ENCODE peak calls at places on chromosomes 6 and 20, in five cellular contexts. One of them, this sample, is unnamed.
A peak's percentile ranks its signal among the peaks of the same experiment; 100 is the strongest.

GRCh38 chr6:6916598-6916997 is 191.2 kb upstream of the RREB1 start:
- DNase-seq in H1: no peak
- DNase-seq in H9: no peak
- DNase-seq in neuronal stem cell: no peak
- DNase-seq in mesenchymal stem cell: peak; percentile 41
- DNase-seq in this sample: peak; percentile 30

GRCh38 chr6:33320315-33321181 is 3.0 kb upstream of the ZBTB22 start:
- DNase-seq in H1: no peak
- DNase-seq in H9: peak; percentile 62
- DNase-seq in neuronal stem cell: no peak
- DNase-seq in mesenchymal stem cell: peak; percentile 95
- DNase-seq in this sample: peak; percentile 85

GRCh38 chr6:79872986-79873385 is 74.4 kb downstream of the ELOVL4 start:
- DNase-seq in H1: no peak
- DNase-seq in H9: no peak
- DNase-seq in neuronal stem cell: no peak
- DNase-seq in mesenchymal stem cell: peak; percentile 50
- DNase-seq in this sample: peak; percentile 88

GRCh38 chr6:146965110-146965689 is 239.0 kb upstream of the STXBP5 start:
- DNase-seq in H1: no peak
- DNase-seq in H9: no peak
- DNase-seq in neuronal stem cell: no peak
- DNase-seq in mesenchymal stem cell: no peak
- DNase-seq in this sample: no peak

GRCh38 chr20:39676236-39676635 is 714.1 kb downstream of the DHX35 start:
- DNase-seq in H1: no peak
- DNase-seq in H9: no peak
- DNase-seq in neuronal stem cell: no peak
- DNase-seq in mesenchymal stem cell: no peak
- DNase-seq in this sample: no peak

GRCh38 chr6:147618457-147618856 is 110.0 kb downstream of the SAMD5 start:
- DNase-seq in H1: no peak
- DNase-seq in H9: no peak
- DNase-seq in neuronal stem cell: no peak
- DNase-seq in mesenchymal stem cell: no peak
- DNase-seq in this sample: no peak

GRCh38 chr6:152700427-152700826 is 2.7 kb downstream of the MYCT1 start:
- DNase-seq in H1: no peak
- DNase-seq in H9: no peak
- DNase-seq in neuronal stem cell: no peak
- DNase-seq in mesenchymal stem cell: no peak
- DNase-seq in this sample: no peak

GRCh38 chr6:37602360-37602759 is 95.3 kb downstream of the MDGA1 start:
- DNase-seq in H1: no peak
- DNase-seq in H9: no peak
- DNase-seq in neuronal stem cell: no peak
- DNase-seq in mesenchymal stem cell: no peak
- DNase-seq in this sample: no peak

GRCh38 chr6:33490198-33490597 is 35.8 kb downstream of the ZBTB9 start:
- DNase-seq in H1: no peak
- DNase-seq in H9: no peak
- DNase-seq in neuronal stem cell: no peak
- DNase-seq in mesenchymal stem cell: no peak
- DNase-seq in this sample: peak; percentile 74

GRCh38 chr6:81892911-81893310 is 140.4 kb upstream of the TENT5A start:
- DNase-seq in H1: no peak
- DNase-seq in H9: no peak
- DNase-seq in neuronal stem cell: no peak
- DNase-seq in mesenchymal stem cell: no peak
- DNase-seq in this sample: no peak

GRCh38 chr6:166598441-166599138 is 12.1 kb upstream of the RAMACL start:
- DNase-seq in H1: no peak
- DNase-seq in H9: no peak
- DNase-seq in neuronal stem cell: no peak
- DNase-seq in mesenchymal stem cell: peak; percentile 96
- DNase-seq in this sample: peak; percentile 87

GRCh38 chr6:21588812-21589811 is 4.4 kb upstream of the SOX4 start:
- DNase-seq in H1: peak; percentile 98
- DNase-seq in H9: peak; percentile 90
- DNase-seq in neuronal stem cell: peak; percentile 82
- DNase-seq in mesenchymal stem cell: peak; percentile 93
- DNase-seq in this sample: peak; percentile 80

GRCh38 chr20:1484438-1485120 is 6.6 kb downstream of the SIRPB2 start:
- DNase-seq in H1: no peak
- DNase-seq in H9: no peak
- DNase-seq in neuronal stem cell: no peak
- DNase-seq in mesenchymal stem cell: no peak
- DNase-seq in this sample: no peak

GRCh38 chr6:147322299-147323162 is 118.3 kb downstream of the STXBP5 start:
- DNase-seq in H1: no peak
- DNase-seq in H9: no peak
- DNase-seq in neuronal stem cell: no peak
- DNase-seq in mesenchymal stem cell: peak; percentile 13
- DNase-seq in this sample: peak; percentile 21

GRCh38 chr6:21615504-21615903 is 22.0 kb downstream of the SOX4 start:
- DNase-seq in H1: no peak
- DNase-seq in H9: no peak
- DNase-seq in neuronal stem cell: no peak
- DNase-seq in mesenchymal stem cell: no peak
- DNase-seq in this sample: peak; percentile 68

GRCh38 chr20:7650481-7650880 is 289.8 kb downstream of the HAO1 start:
- DNase-seq in H1: no peak
- DNase-seq in H9: no peak
- DNase-seq in neuronal stem cell: no peak
- DNase-seq in mesenchymal stem cell: peak; percentile 67
- DNase-seq in this sample: no peak

GRCh38 chr20:32028647-32029372 is 18.6 kb downstream of the CCM2L start:
- DNase-seq in H1: no peak
- DNase-seq in H9: peak; percentile 46
- DNase-seq in neuronal stem cell: no peak
- DNase-seq in mesenchymal stem cell: peak; percentile 22
- DNase-seq in this sample: no peak

GRCh38 chr6:44021628-44022295 is 105.5 kb downstream of the MRPL14 start:
- DNase-seq in H1: no peak
- DNase-seq in H9: no peak
- DNase-seq in neuronal stem cell: no peak
- DNase-seq in mesenchymal stem cell: no peak
- DNase-seq in this sample: no peak

GRCh38 chr6:143258945-143259344 is 191.6 kb downstream of the ADAT2 start:
- DNase-seq in H1: no peak
- DNase-seq in H9: no peak
- DNase-seq in neuronal stem cell: no peak
- DNase-seq in mesenchymal stem cell: no peak
- DNase-seq in this sample: no peak

GRCh38 chr20:23349338-23350006 is 1.1 kb upstream of the NXT1 start:
- DNase-seq in H1: no peak
- DNase-seq in H9: peak; percentile 34
- DNase-seq in neuronal stem cell: no peak
- DNase-seq in mesenchymal stem cell: no peak
- DNase-seq in this sample: peak; percentile 57

GRCh38 chr6:42296614-42297013 is 79.0 kb upstream of the MRPS10 start:
- DNase-seq in H1: no peak
- DNase-seq in H9: no peak
- DNase-seq in neuronal stem cell: no peak
- DNase-seq in mesenchymal stem cell: no peak
- DNase-seq in this sample: no peak

GRCh38 chr6:75151013-75151412 is 54.8 kb downstream of the COL12A1 start:
- DNase-seq in H1: no peak
- DNase-seq in H9: no peak
- DNase-seq in neuronal stem cell: no peak
- DNase-seq in mesenchymal stem cell: no peak
- DNase-seq in this sample: no peak

GRCh38 chr6:30810813-30811329 is 66.5 kb upstream of the IER3 start:
- DNase-seq in H1: no peak
- DNase-seq in H9: peak; percentile 45
- DNase-seq in neuronal stem cell: no peak
- DNase-seq in mesenchymal stem cell: no peak
- DNase-seq in this sample: peak; percentile 64

GRCh38 chr6:38423746-38424145 is 216.0 kb downstream of the BTBD9 start:
- DNase-seq in H1: no peak
- DNase-seq in H9: no peak
- DNase-seq in neuronal stem cell: no peak
- DNase-seq in mesenchymal stem cell: no peak
- DNase-seq in this sample: no peak

GRCh38 chr6:29696147-29697129 is 15.5 kb upstream of the ZFP57 start:
- DNase-seq in H1: peak; percentile 66
- DNase-seq in H9: peak; percentile 63
- DNase-seq in neuronal stem cell: no peak
- DNase-seq in mesenchymal stem cell: peak; percentile 1
- DNase-seq in this sample: peak; percentile 65

GRCh38 chr20:62850333-62850974 is 11.2 kb downstream of the TCFL5 start:
- DNase-seq in H1: no peak
- DNase-seq in H9: no peak
- DNase-seq in neuronal stem cell: no peak
- DNase-seq in mesenchymal stem cell: no peak
- DNase-seq in this sample: no peak

GRCh38 chr6:37258405-37258704 is 411 bp upstream of the TMEM217 start:
- DNase-seq in H1: no peak
- DNase-seq in H9: no peak
- DNase-seq in neuronal stem cell: no peak
- DNase-seq in mesenchymal stem cell: no peak
- DNase-seq in this sample: no peak

GRCh38 chr20:13302647-13303425 is 81.8 kb downstream of the ISM1 start:
- DNase-seq in H1: peak; percentile 67
- DNase-seq in H9: peak; percentile 53
- DNase-seq in neuronal stem cell: no peak
- DNase-seq in mesenchymal stem cell: peak; percentile 25
- DNase-seq in this sample: peak; percentile 61

GRCh38 chr6:128000363-128000762 is 99.5 kb upstream of the THEMIS start:
- DNase-seq in H1: no peak
- DNase-seq in H9: no peak
- DNase-seq in neuronal stem cell: no peak
- DNase-seq in mesenchymal stem cell: no peak
- DNase-seq in this sample: no peak

GRCh38 chr6:168440520-168441433 is at the start of gene SMOC2:
- DNase-seq in H1: peak; percentile 71
- DNase-seq in H9: peak; percentile 51
- DNase-seq in neuronal stem cell: no peak
- DNase-seq in mesenchymal stem cell: no peak
- DNase-seq in this sample: no peak

DNA sequence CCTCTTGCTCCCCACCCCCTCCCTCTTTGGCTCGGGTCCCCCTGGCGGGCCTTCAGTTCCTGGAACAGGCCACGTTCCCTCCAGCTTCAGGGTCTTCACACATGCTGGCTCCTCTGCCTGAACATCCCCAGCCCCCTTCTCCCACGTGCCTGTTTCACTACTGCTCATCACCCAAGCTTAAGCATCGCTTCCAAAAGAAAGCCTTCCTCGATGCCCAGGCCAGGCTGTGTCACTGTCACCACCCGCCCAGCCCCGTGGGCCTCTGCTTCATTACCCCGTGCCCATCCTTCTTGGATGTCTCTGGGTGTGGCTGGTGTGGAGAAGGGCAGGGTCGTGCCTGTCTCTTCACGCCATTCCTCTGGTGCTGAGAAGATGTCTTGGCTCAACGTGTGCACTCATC is 2.8 kb downstream of the DLGAP4 start:
- DNase-seq in H1: no peak
- DNase-seq in H9: no peak
- DNase-seq in neuronal stem cell: no peak
- DNase-seq in mesenchymal stem cell: no peak
- DNase-seq in this sample: no peak
- H3K14ac ChIP-seq in H1: no peak overlapping the region
- H3K14ac ChIP-seq in H9: no peak overlapping the region
- H3K14ac ChIP-seq in neuronal stem cell: no peak overlapping the region
- H3K14ac ChIP-seq in mesenchymal stem cell: no peak overlapping the region
- H3K14ac ChIP-seq in this sample: no peak overlapping the region

GRCh38 chr6:148814869-148815268 is 68.0 kb downstream of the UST start:
- DNase-seq in H1: no peak
- DNase-seq in H9: no peak
- DNase-seq in neuronal stem cell: no peak
- DNase-seq in mesenchymal stem cell: no peak
- DNase-seq in this sample: no peak
- H2BK12ac ChIP-seq in H1: no peak overlapping the region
- H2BK12ac ChIP-seq in H9: no peak overlapping the region
- H2BK12ac ChIP-seq in neuronal stem cell: no peak overlapping the region
- H2BK12ac ChIP-seq in mesenchymal stem cell: no peak overlapping the region
- H2BK12ac ChIP-seq in this sample: no peak overlapping the region

GRCh38 chr6:53813801-53814200 is 19.0 kb downstream of the LRRC1 start:
- DNase-seq in H1: no peak
- DNase-seq in H9: no peak
- DNase-seq in neuronal stem cell: no peak
- DNase-seq in mesenchymal stem cell: no peak
- DNase-seq in this sample: no peak

GRCh38 chr6:53822355-53823115 is 27.7 kb downstream of the LRRC1 start:
- DNase-seq in H1: no peak
- DNase-seq in H9: no peak
- DNase-seq in neuronal stem cell: no peak
- DNase-seq in mesenchymal stem cell: no peak
- DNase-seq in this sample: no peak

GRCh38 chr6:53815381-53816119 is 20.7 kb downstream of the LRRC1 start:
- DNase-seq in H1: no peak
- DNase-seq in H9: no peak
- DNase-seq in neuronal stem cell: no peak
- DNase-seq in mesenchymal stem cell: peak; percentile 39
- DNase-seq in this sample: no peak

GRCh38 chr6:53814353-53814752 is 19.5 kb downstream of the LRRC1 start:
- DNase-seq in H1: no peak
- DNase-seq in H9: no peak
- DNase-seq in neuronal stem cell: no peak
- DNase-seq in mesenchymal stem cell: no peak
- DNase-seq in this sample: no peak

GRCh38 chr6:53818845-53819609 is 24.2 kb downstream of the LRRC1 start:
- DNase-seq in H1: no peak
- DNase-seq in H9: no peak
- DNase-seq in neuronal stem cell: no peak
- DNase-seq in mesenchymal stem cell: no peak
- DNase-seq in this sample: no peak
- H3K14ac ChIP-seq in H1: no peak overlapping the region
- H3K14ac ChIP-seq in H9: no peak overlapping the region
- H3K14ac ChIP-seq in neuronal stem cell: no peak overlapping the region
- H3K14ac ChIP-seq in mesenchymal stem cell: no peak overlapping the region
- H3K14ac ChIP-seq in this sample: no peak overlapping the region

DNA sequence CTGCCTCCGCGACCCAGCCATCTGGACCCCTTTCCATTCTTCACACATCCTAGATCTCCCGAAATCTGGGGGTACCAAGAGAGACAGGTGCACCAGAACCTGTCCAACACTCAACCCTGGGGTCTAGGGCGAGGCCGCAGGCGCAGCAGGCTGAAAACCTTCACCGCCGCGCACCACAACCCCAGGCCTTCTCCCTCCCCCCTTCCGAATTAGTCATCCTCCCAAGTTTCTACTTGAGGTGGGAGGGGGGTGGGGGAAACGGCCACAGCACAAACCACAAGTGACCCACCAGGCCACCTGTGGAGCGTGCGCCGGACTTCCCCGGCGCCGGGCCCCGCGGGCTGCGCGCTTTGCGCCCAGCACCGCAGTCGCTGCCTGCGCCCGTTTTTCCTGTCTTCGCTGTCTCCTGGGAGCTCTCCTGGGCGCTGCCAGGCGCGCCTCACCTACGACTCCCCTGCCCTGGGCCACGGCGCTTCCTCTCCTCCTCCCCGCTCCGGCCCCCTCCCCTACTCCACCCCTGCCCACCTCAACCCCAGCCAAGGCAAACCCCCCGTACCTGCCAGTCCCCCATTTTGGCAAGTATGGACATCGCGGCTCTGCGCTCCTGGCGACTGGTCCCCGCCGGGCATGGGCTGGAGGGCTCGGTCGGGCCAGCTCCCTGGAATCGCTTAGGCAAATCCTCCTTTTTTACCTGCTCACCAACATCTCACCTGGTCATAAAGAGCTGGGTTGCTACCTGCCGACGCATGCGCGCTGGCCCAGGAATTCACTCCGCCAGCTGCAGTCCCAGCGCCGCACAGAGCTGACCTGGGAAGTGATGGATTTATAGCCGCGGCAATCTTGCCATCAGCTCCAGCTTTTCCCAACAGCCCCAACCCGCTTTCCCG is 4.2 kb upstream of the TFAP2A start:
- DNase-seq in H1: peak; percentile 85
- DNase-seq in H9: peak; percentile 93
- DNase-seq in neuronal stem cell: no peak
- DNase-seq in mesenchymal stem cell: no peak
- DNase-seq in this sample: peak; percentile 95
- H2BK12ac ChIP-seq in H1: peak overlapping the region; percentile 71
- H2BK12ac ChIP-seq in H9: no peak overlapping the region
- H2BK12ac ChIP-seq in neuronal stem cell: no peak overlapping the region
- H2BK12ac ChIP-seq in mesenchymal stem cell: no peak overlapping the region
- H2BK12ac ChIP-seq in this sample: peak overlapping the region; percentile 98